ENCODE peak calls at places on chromosomes 6 and 20, in six cellular contexts. One of them, this sample, is unnamed.

GRCh38 chr20:36792422-36792821 is 18.9 kb upstream of the DSN1 start:
- DNase-seq in stomach: peak; percentile 53
- DNase-seq in GM12878: no peak
- DNase-seq in fibroblast of lung: peak; percentile 65
- DNase-seq in psoas muscle: no peak
- DNase-seq in A549: peak; percentile 77
- DNase-seq in this sample: peak; percentile 74

GRCh38 chr20:63101781-63102719 is 95.3 kb upstream of the BHLHE23 start:
- DNase-seq in stomach: peak; percentile 39
- DNase-seq in GM12878: no peak
- DNase-seq in fibroblast of lung: peak; percentile 53
- DNase-seq in psoas muscle: peak; percentile 51
- DNase-seq in A549: peak; percentile 61
- DNase-seq in this sample: peak; percentile 57

GRCh38 chr6:21985904-21986303 is 310.9 kb downstream of the PRL start:
- DNase-seq in stomach: no peak
- DNase-seq in GM12878: no peak
- DNase-seq in fibroblast of lung: no peak
- DNase-seq in psoas muscle: no peak
- DNase-seq in A549: no peak
- DNase-seq in this sample: no peak

GRCh38 chr6:12791371-12791770 is 74.8 kb downstream of the PHACTR1 start:
- DNase-seq in stomach: no peak
- DNase-seq in GM12878: no peak
- DNase-seq in fibroblast of lung: no peak
- DNase-seq in psoas muscle: no peak
- DNase-seq in A549: no peak
- DNase-seq in this sample: no peak

GRCh38 chr6:125421853-125422252 is 120.1 kb upstream of the HDDC2 start:
- DNase-seq in stomach: no peak
- DNase-seq in GM12878: no peak
- DNase-seq in fibroblast of lung: no peak
- DNase-seq in psoas muscle: peak; percentile 47
- DNase-seq in A549: peak; percentile 1
- DNase-seq in this sample: peak; percentile 55

GRCh38 chr6:6843057-6843627 is 254.6 kb downstream of the LY86 start:
- DNase-seq in stomach: no peak
- DNase-seq in GM12878: no peak
- DNase-seq in fibroblast of lung: peak; percentile 36
- DNase-seq in psoas muscle: no peak
- DNase-seq in A549: peak; percentile 23
- DNase-seq in this sample: peak; percentile 43

GRCh38 chr6:152052061-152052460 is 244.6 kb downstream of the ESR1 start:
- DNase-seq in stomach: no peak
- DNase-seq in GM12878: no peak
- DNase-seq in fibroblast of lung: no peak
- DNase-seq in psoas muscle: no peak
- DNase-seq in A549: no peak
- DNase-seq in this sample: no peak

GRCh38 chr6:135054238-135054574 is 416 bp downstream of the HBS1L start:
- DNase-seq in stomach: no peak
- DNase-seq in GM12878: no peak
- DNase-seq in fibroblast of lung: no peak
- DNase-seq in psoas muscle: no peak
- DNase-seq in A549: peak; percentile 13
- DNase-seq in this sample: no peak

GRCh38 chr20:14888172-14888571 is 550.8 kb upstream of the FLRT3 start:
- DNase-seq in stomach: no peak
- DNase-seq in GM12878: no peak
- DNase-seq in fibroblast of lung: no peak
- DNase-seq in psoas muscle: no peak
- DNase-seq in A549: no peak
- DNase-seq in this sample: no peak

GRCh38 chr6:55399331-55399730 is 72.1 kb downstream of the GFRAL start:
- DNase-seq in stomach: no peak
- DNase-seq in GM12878: no peak
- DNase-seq in fibroblast of lung: peak; percentile 66
- DNase-seq in psoas muscle: no peak
- DNase-seq in A549: no peak
- DNase-seq in this sample: peak; percentile 10

GRCh38 chr20:9592419-9592818 is 78.0 kb downstream of the LAMP5 start:
- DNase-seq in stomach: no peak
- DNase-seq in GM12878: no peak
- DNase-seq in fibroblast of lung: peak; percentile 5
- DNase-seq in psoas muscle: no peak
- DNase-seq in A549: no peak
- DNase-seq in this sample: no peak

GRCh38 chr6:160950507-160950906 is 41.1 kb upstream of the MAP3K4 start:
- DNase-seq in stomach: peak; percentile 48
- DNase-seq in GM12878: no peak
- DNase-seq in fibroblast of lung: peak; percentile 55
- DNase-seq in psoas muscle: no peak
- DNase-seq in A549: peak; percentile 39
- DNase-seq in this sample: peak; percentile 45

GRCh38 chr20:59577809-59578601 is 26.3 kb upstream of the PHACTR3 start:
- DNase-seq in stomach: no peak
- DNase-seq in GM12878: no peak
- DNase-seq in fibroblast of lung: no peak
- DNase-seq in psoas muscle: no peak
- DNase-seq in A549: no peak
- DNase-seq in this sample: no peak

GRCh38 chr6:42417641-42418112 is 34.0 kb downstream of the TRERF1 start:
- DNase-seq in stomach: no peak
- DNase-seq in GM12878: no peak
- DNase-seq in fibroblast of lung: no peak
- DNase-seq in psoas muscle: no peak
- DNase-seq in A549: no peak
- DNase-seq in this sample: peak; percentile 44

GRCh38 chr20:46509523-46509922 is 3.8 kb downstream of the ZNF334 start:
- DNase-seq in stomach: no peak
- DNase-seq in GM12878: no peak
- DNase-seq in fibroblast of lung: no peak
- DNase-seq in psoas muscle: no peak
- DNase-seq in A549: no peak
- DNase-seq in this sample: no peak

GRCh38 chr20:36147707-36148106 is 6.8 kb upstream of the EPB41L1 start:
- DNase-seq in stomach: no peak
- DNase-seq in GM12878: no peak
- DNase-seq in fibroblast of lung: peak; percentile 80
- DNase-seq in psoas muscle: no peak
- DNase-seq in A549: no peak
- DNase-seq in this sample: peak; percentile 95

GRCh38 chr6:37897321-37897720 is 77.8 kb downstream of the ZFAND3 start:
- DNase-seq in stomach: no peak
- DNase-seq in GM12878: no peak
- DNase-seq in fibroblast of lung: peak; percentile 36
- DNase-seq in psoas muscle: no peak
- DNase-seq in A549: peak; percentile 10
- DNase-seq in this sample: no peak

GRCh38 chr6:139881728-139882211 is 507.3 kb upstream of the CITED2 start:
- DNase-seq in stomach: no peak
- DNase-seq in GM12878: no peak
- DNase-seq in fibroblast of lung: peak; percentile 46
- DNase-seq in psoas muscle: no peak
- DNase-seq in A549: peak; percentile 36
- DNase-seq in this sample: peak; percentile 55

GRCh38 chr6:90892271-90892670 is 305.4 kb upstream of the MAP3K7 start:
- DNase-seq in stomach: no peak
- DNase-seq in GM12878: no peak
- DNase-seq in fibroblast of lung: no peak
- DNase-seq in psoas muscle: no peak
- DNase-seq in A549: no peak
- DNase-seq in this sample: no peak

GRCh38 chr6:38319259-38320255 is 320.2 kb downstream of the BTBD9 start:
- DNase-seq in stomach: no peak
- DNase-seq in GM12878: no peak
- DNase-seq in fibroblast of lung: peak; percentile 15
- DNase-seq in psoas muscle: no peak
- DNase-seq in A549: no peak
- DNase-seq in this sample: no peak

GRCh38 chr20:39190666-39191570 is 228.8 kb downstream of the DHX35 start:
- DNase-seq in stomach: no peak
- DNase-seq in GM12878: no peak
- DNase-seq in fibroblast of lung: no peak
- DNase-seq in psoas muscle: no peak
- DNase-seq in A549: peak; percentile 80
- DNase-seq in this sample: no peak

GRCh38 chr6:118875672-118876071 is 18.3 kb upstream of the ASF1A start:
- DNase-seq in stomach: no peak
- DNase-seq in GM12878: no peak
- DNase-seq in fibroblast of lung: no peak
- DNase-seq in psoas muscle: no peak
- DNase-seq in A549: no peak
- DNase-seq in this sample: no peak

GRCh38 chr6:148521586-148521985 is 178.9 kb downstream of the SASH1 start:
- DNase-seq in stomach: no peak
- DNase-seq in GM12878: no peak
- DNase-seq in fibroblast of lung: peak; percentile 76
- DNase-seq in psoas muscle: no peak
- DNase-seq in A549: no peak
- DNase-seq in this sample: peak; percentile 84

GRCh38 chr6:41704028-41704427 is 31.4 kb downstream of the TFEB start:
- DNase-seq in stomach: no peak
- DNase-seq in GM12878: no peak
- DNase-seq in fibroblast of lung: no peak
- DNase-seq in psoas muscle: peak; percentile 39
- DNase-seq in A549: no peak
- DNase-seq in this sample: no peak

GRCh38 chr6:168156742-168157265 is 77.8 kb upstream of the FRMD1 start:
- DNase-seq in stomach: no peak
- DNase-seq in GM12878: no peak
- DNase-seq in fibroblast of lung: no peak
- DNase-seq in psoas muscle: no peak
- DNase-seq in A549: no peak
- DNase-seq in this sample: no peak

GRCh38 chr20:39630215-39630614 is 668.1 kb downstream of the DHX35 start:
- DNase-seq in stomach: no peak
- DNase-seq in GM12878: no peak
- DNase-seq in fibroblast of lung: no peak
- DNase-seq in psoas muscle: no peak
- DNase-seq in A549: no peak
- DNase-seq in this sample: no peak

GRCh38 chr20:44730441-44730840 is 15.2 kb upstream of the KCNK15 start:
- DNase-seq in stomach: no peak
- DNase-seq in GM12878: no peak
- DNase-seq in fibroblast of lung: peak; percentile 74
- DNase-seq in psoas muscle: no peak
- DNase-seq in A549: peak; percentile 92
- DNase-seq in this sample: peak; percentile 94

GRCh38 chr6:90256698-90257485 is 39.8 kb downstream of the BACH2 start:
- DNase-seq in stomach: no peak
- DNase-seq in GM12878: no peak
- DNase-seq in fibroblast of lung: peak; percentile 89
- DNase-seq in psoas muscle: no peak
- DNase-seq in A549: no peak
- DNase-seq in this sample: peak; percentile 43

GRCh38 chr20:30503992-30504570 is 753.4 kb upstream of the DEFB115 start:
- DNase-seq in stomach: no peak
- DNase-seq in GM12878: no peak
- DNase-seq in fibroblast of lung: no peak
- DNase-seq in psoas muscle: no peak
- DNase-seq in A549: no peak
- DNase-seq in this sample: no peak

GRCh38 chr20:30499123-30499522 is 758.3 kb upstream of the DEFB115 start:
- DNase-seq in stomach: no peak
- DNase-seq in GM12878: no peak
- DNase-seq in fibroblast of lung: no peak
- DNase-seq in psoas muscle: no peak
- DNase-seq in A549: no peak
- DNase-seq in this sample: no peak

GRCh38 chr20:30502670-30503069 is 754.8 kb upstream of the DEFB115 start:
- DNase-seq in stomach: no peak
- DNase-seq in GM12878: no peak
- DNase-seq in fibroblast of lung: no peak
- DNase-seq in psoas muscle: no peak
- DNase-seq in A549: no peak
- DNase-seq in this sample: no peak

GRCh38 chr20:30505566-30505965 is 751.9 kb upstream of the DEFB115 start:
- DNase-seq in stomach: no peak
- DNase-seq in GM12878: no peak
- DNase-seq in fibroblast of lung: no peak
- DNase-seq in psoas muscle: no peak
- DNase-seq in A549: no peak
- DNase-seq in this sample: no peak

GRCh38 chr20:30500829-30501440 is 756.5 kb upstream of the DEFB115 start:
- DNase-seq in stomach: no peak
- DNase-seq in GM12878: no peak
- DNase-seq in fibroblast of lung: no peak
- DNase-seq in psoas muscle: no peak
- DNase-seq in A549: no peak
- DNase-seq in this sample: no peak
- TF ChIP-seq CTCF in stomach: no peak
- TF ChIP-seq CTCF in GM12878: no peak
- TF ChIP-seq CTCF in fibroblast of lung: peak; percentile 2
- TF ChIP-seq CTCF in psoas muscle: no peak
- TF ChIP-seq CTCF in A549: no peak
- TF ChIP-seq CTCF in this sample: no peak

DNA sequence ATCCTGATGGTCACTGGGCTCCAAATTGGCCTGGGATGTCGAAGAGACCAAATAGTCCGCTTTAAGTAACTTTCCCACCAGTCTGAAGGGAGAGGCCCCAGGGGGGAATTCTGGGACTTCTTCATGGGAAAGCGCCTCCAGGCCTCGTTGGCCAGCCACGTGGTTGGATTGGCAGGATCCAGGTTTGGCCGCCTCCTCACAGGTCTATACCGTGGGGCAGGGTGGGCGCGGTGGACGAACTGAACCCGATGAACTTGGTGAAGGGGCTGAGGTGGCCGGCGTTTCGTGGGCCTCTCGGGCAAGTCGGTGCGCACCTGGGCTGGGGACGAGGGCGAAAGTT is 297 bp downstream of the POM121L2 start:
- DNase-seq in stomach: no peak
- DNase-seq in GM12878: no peak
- DNase-seq in fibroblast of lung: no peak
- DNase-seq in psoas muscle: no peak
- DNase-seq in A549: no peak
- DNase-seq in this sample: no peak
- H3K4me3 ChIP-seq in stomach: peak overlapping the region; percentile 41
- H3K4me3 ChIP-seq in GM12878: peak overlapping the region; percentile 82
- H3K4me3 ChIP-seq in fibroblast of lung: no peak overlapping the region
- H3K4me3 ChIP-seq in psoas muscle: peak overlapping the region; percentile 60
- H3K4me3 ChIP-seq in A549: peak overlapping the region; percentile 62
- H3K4me3 ChIP-seq in this sample: peak overlapping the region; percentile 58

GRCh38 chr6:30060982-30061765 is at the start of gene POLR1H:
- DNase-seq in stomach: peak; percentile 94
- DNase-seq in GM12878: peak; percentile 64
- DNase-seq in fibroblast of lung: peak; percentile 97
- DNase-seq in psoas muscle: peak; percentile 95
- DNase-seq in A549: peak; percentile 92
- DNase-seq in this sample: peak; percentile 97
- TF ChIP-seq CTCF in stomach: no peak
- TF ChIP-seq CTCF in GM12878: no peak
- TF ChIP-seq CTCF in fibroblast of lung: no peak
- TF ChIP-seq CTCF in psoas muscle: no peak
- TF ChIP-seq CTCF in A549: no peak
- TF ChIP-seq CTCF in this sample: no peak

DNA sequence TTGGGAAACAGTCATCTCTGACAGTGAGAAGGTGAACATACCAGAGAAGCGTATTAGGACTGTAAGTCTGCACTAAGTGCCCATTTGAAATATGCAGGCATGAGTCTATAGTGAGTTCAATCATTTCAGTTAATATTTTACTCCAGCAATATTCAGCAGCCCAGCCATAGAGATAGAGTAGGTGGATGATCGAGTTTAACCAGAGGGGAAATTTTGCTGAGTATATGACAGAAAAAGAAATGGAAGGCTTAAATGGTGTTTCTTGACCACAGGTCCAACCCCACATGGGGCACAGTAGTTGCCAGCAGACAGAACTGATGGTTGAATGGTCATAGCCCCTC is 39.8 kb downstream of the KIF6 start:
- DNase-seq in stomach: no peak
- DNase-seq in GM12878: no peak
- DNase-seq in fibroblast of lung: no peak
- DNase-seq in psoas muscle: no peak
- DNase-seq in A549: no peak
- DNase-seq in this sample: no peak
- H3K4me3 ChIP-seq in stomach: no peak overlapping the region
- H3K4me3 ChIP-seq in GM12878: no peak overlapping the region
- H3K4me3 ChIP-seq in fibroblast of lung: no peak overlapping the region
- H3K4me3 ChIP-seq in psoas muscle: no peak overlapping the region
- H3K4me3 ChIP-seq in A549: no peak overlapping the region
- H3K4me3 ChIP-seq in this sample: no peak overlapping the region

This sample was measured in cardiac fibroblast.